ENCODE peak calls at places on chromosomes 1 and 21, in eight cellular contexts. A, W, D, Y, F, C, H and I are unnamed samples.

GRCh38 chr1:62407398-62408009 is 29.3 kb upstream of the USP1 start:
- DNase-seq in A (no peak), W (no peak), D (peak; percentile 73), Y (no peak), F (peak; percentile 18), C (no peak), H (peak; percentile 70), I (peak; percentile 16)

GRCh38 chr1:96048572-96048971 is 673.0 kb upstream of the PTBP2 start:
- DNase-seq in A (no peak), W (no peak), D (no peak), Y (no peak), F (no peak), C (no peak), H (no peak), I (no peak)

GRCh38 chr1:211639500-211640361 is 35.7 kb downstream of the NEK2 start:
- DNase-seq in A (peak; percentile 43), W (no peak), D (no peak), Y (no peak), F (no peak), C (no peak), H (peak; percentile 93), I (no peak)

GRCh38 chr1:38347446-38348175 is 301.0 kb upstream of the POU3F1 start:
- DNase-seq in A (no peak), W (no peak), D (no peak), Y (no peak), F (no peak), C (no peak), H (no peak), I (no peak)

GRCh38 chr1:91201699-91202098 is 179.9 kb upstream of the ZNF644 start:
- DNase-seq in A (no peak), W (no peak), D (no peak), Y (no peak), F (no peak), C (no peak), H (no peak), I (no peak)

GRCh38 chr1:20478072-20478660 is 7.8 kb downstream of the CAMK2N1 start:
- DNase-seq in A (no peak), W (no peak), D (no peak), Y (no peak), F (no peak), C (no peak), H (no peak), I (no peak)

GRCh38 chr1:70902211-70902610 is 145.4 kb downstream of the PTGER3 start:
- DNase-seq in A (no peak), W (no peak), D (no peak), Y (no peak), F (no peak), C (no peak), H (no peak), I (no peak)

GRCh38 chr1:54542120-54542961 is 5.7 kb upstream of the ACOT11 start:
- DNase-seq in A (peak; percentile 83), W (peak; percentile 59), D (peak; percentile 86), Y (no peak), F (peak; percentile 55), C (peak; percentile 43), H (peak; percentile 60), I (no peak)

GRCh38 chr1:220992705-220993052 is 113.4 kb downstream of the HLX start:
- DNase-seq in A (no peak), W (no peak), D (peak; percentile 25), Y (no peak), F (no peak), C (no peak), H (no peak), I (no peak)

GRCh38 chr1:114092118-114092517 is 61.6 kb downstream of the SYT6 start:
- DNase-seq in A (no peak), W (no peak), D (no peak), Y (no peak), F (no peak), C (no peak), H (no peak), I (no peak)

GRCh38 chr1:97573560-97573959 is 347.3 kb downstream of the DPYD start:
- DNase-seq in A (no peak), W (no peak), D (no peak), Y (no peak), F (no peak), C (no peak), H (no peak), I (no peak)

GRCh38 chr1:24966724-24967346 is 36.8 kb upstream of the RUNX3 start:
- DNase-seq in A (no peak), W (no peak), D (no peak), Y (no peak), F (peak; percentile 17), C (peak; percentile 80), H (peak; percentile 76), I (no peak)

GRCh38 chr1:91821126-91821868 is 64.7 kb downstream of the TGFBR3 start:
- DNase-seq in A (no peak), W (no peak), D (no peak), Y (no peak), F (no peak), C (no peak), H (no peak), I (no peak)

GRCh38 chr21:44892536-44893277 is 19.2 kb upstream of the PTTG1IP start:
- DNase-seq in A (no peak), W (peak; percentile 39), D (peak; percentile 77), Y (no peak), F (no peak), C (peak; percentile 72), H (peak; percentile 65), I (no peak)

GRCh38 chr1:82317671-82318070 is 516.9 kb downstream of the ADGRL2 start:
- DNase-seq in A (no peak), W (no peak), D (no peak), Y (no peak), F (no peak), C (no peak), H (peak; percentile 9), I (no peak)

GRCh38 chr1:206066479-206067171 is 13.7 kb downstream of the RHEX start:
- DNase-seq in A (no peak), W (no peak), D (no peak), Y (no peak), F (no peak), C (no peak), H (peak; percentile 4), I (peak; percentile 53)

GRCh38 chr1:206700445-206701036 is 15.8 kb downstream of the MAPKAPK2 start:
- DNase-seq in A (no peak), W (no peak), D (no peak), Y (no peak), F (no peak), C (no peak), H (peak; percentile 45), I (no peak)

GRCh38 chr21:35467536-35467935 is 418.4 kb upstream of the RUNX1 start:
- DNase-seq in A (no peak), W (no peak), D (no peak), Y (no peak), F (no peak), C (no peak), H (no peak), I (no peak)

GRCh38 chr21:43270800-43271261 is 102.0 kb downstream of the CRYAA start:
- DNase-seq in A (no peak), W (peak; percentile 53), D (no peak), Y (no peak), F (no peak), C (no peak), H (no peak), I (no peak)

GRCh38 chr1:108817016-108817415 is 39.9 kb downstream of the AKNAD1 start:
- DNase-seq in A (no peak), W (peak; percentile 77), D (no peak), Y (no peak), F (no peak), C (no peak), H (peak; percentile 67), I (no peak)

GRCh38 chr1:66254785-66255184 is 279.2 kb upstream of the SGIP1 start:
- DNase-seq in A (no peak), W (no peak), D (no peak), Y (no peak), F (no peak), C (no peak), H (no peak), I (no peak)
- TF ChIP-seq CTCF in A (no peak), W (no peak), D (no peak), Y (no peak), F (no peak), C (no peak), H (no peak), I (no peak)

GRCh38 chr1:112866981-112867380 is 89.0 kb downstream of the SLC16A1 start:
- DNase-seq in A (no peak), W (no peak), D (no peak), Y (no peak), F (no peak), C (no peak), H (no peak), I (no peak)
- H3K4me3 ChIP-seq in A (no peak overlapping the region), W (no peak overlapping the region), D (no peak overlapping the region), Y (no peak overlapping the region), F (no peak overlapping the region), C (no peak overlapping the region), H (no peak overlapping the region), I (no peak overlapping the region)

DNA sequence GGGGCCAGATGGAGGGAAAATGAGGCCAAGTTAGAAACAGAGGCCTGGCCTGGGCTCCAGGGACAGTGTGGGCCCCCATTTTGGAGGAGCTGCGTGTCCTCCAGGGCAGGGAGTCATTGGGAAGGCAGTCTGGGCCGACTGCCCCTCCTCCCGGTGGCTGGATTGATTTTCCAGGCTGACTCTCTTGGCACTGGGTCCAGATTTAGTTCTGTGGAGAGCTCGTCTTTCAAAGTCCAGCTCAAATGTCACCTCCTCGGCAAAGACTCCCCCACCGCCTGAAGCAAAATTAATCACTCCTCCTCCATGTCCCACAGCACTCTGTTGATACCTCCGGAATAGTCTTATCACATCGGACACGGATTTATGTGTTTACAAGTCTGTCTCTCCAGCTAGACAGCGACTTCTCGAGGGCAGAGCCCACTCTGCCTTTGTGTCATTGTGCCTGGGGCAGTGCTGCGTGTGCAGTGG is 175.1 kb downstream of the CAMTA1 start:
- DNase-seq in A (no peak), W (no peak), D (no peak), Y (no peak), F (no peak), C (no peak), H (peak; percentile 17), I (no peak)
- TF ChIP-seq CTCF in A (no peak), W (no peak), D (no peak), Y (no peak), F (no peak), C (no peak), H (no peak), I (no peak)

GRCh38 chr1:23370270-23370743 is 671 bp upstream of the ZNF436 start:
- DNase-seq in A (no peak), W (no peak), D (no peak), Y (no peak), F (no peak), C (no peak), H (no peak), I (no peak)
- H3K4me3 ChIP-seq in A (peak overlapping the region; percentile 79), W (peak overlapping the region; percentile 79), D (peak overlapping the region; percentile 79), Y (peak overlapping the region; percentile 65), F (peak overlapping the region; percentile 87), C (no peak overlapping the region), H (peak overlapping the region; percentile 93), I (no peak overlapping the region)

GRCh38 chr1:176878750-176879536 is 285.6 kb downstream of the ASTN1 start:
- DNase-seq in A (no peak), W (no peak), D (peak; percentile 49), Y (no peak), F (no peak), C (no peak), H (no peak), I (no peak)
- TF ChIP-seq CTCF in A (no peak), W (no peak), D (peak; percentile 51), Y (no peak), F (no peak), C (no peak), H (no peak), I (peak; percentile 17)

GRCh38 chr21:16420086-16420724 is 690.4 kb downstream of the USP25 start:
- DNase-seq in A (no peak), W (peak; percentile 51), D (no peak), Y (no peak), F (no peak), C (no peak), H (peak; percentile 89), I (no peak)
- H3K4me3 ChIP-seq in A (peak overlapping the region; percentile 71), W (peak overlapping the region; percentile 35), D (no peak overlapping the region), Y (peak overlapping the region; percentile 45), F (peak overlapping the region; percentile 25), C (no peak overlapping the region), H (peak overlapping the region; percentile 52), I (no peak overlapping the region)